ENCODE peak calls at places on chromosomes 13 and 19, in six cellular contexts. L is right lobe of liver; W is mesendoderm; V is GM10248; F is iPS DF 19.7; E is stimulated activated CD4-positive, alpha-beta T cell treated with anti-CD3 and anti-CD28 coated beads, TNF-alpha, amount 100 ng/mL, for 24 hours. I is an unnamed sample.

GRCh38 chr19:1882089-1882785 is 3.1 kb downstream of the ABHD17A start:
- DNase-seq in E (peak), L (no peak), W (no peak), F (no peak), V (no peak), I (peak)

GRCh38 chr13:76641056-76641455 is 245.1 kb downstream of the KCTD12 start:
- DNase-seq in L (no peak), E (no peak), W (no peak), F (no peak), V (no peak), I (no peak)

GRCh38 chr13:91621161-91621560 is 222.7 kb downstream of the GPC5 start:
- DNase-seq in V (no peak), L (no peak), E (no peak), F (no peak), W (no peak), I (no peak)

GRCh38 chr19:33804021-33804799 is 7.5 kb downstream of the KCTD15 start:
- DNase-seq in V (no peak), F (no peak), E (no peak), W (no peak), L (peak), I (no peak)

GRCh38 chr13:44578064-44578394 is 1.9 kb upstream of the TSC22D1 start:
- DNase-seq in E (no peak), L (no peak), W (peak), V (no peak), F (no peak), I (no peak)

GRCh38 chr13:46134961-46135522 is 30.2 kb upstream of the CPB2 start:
- DNase-seq in W (peak), L (no peak), F (peak), V (no peak), E (no peak), I (no peak)

GRCh38 chr13:110644892-110645521 is 29.7 kb downstream of the NAXD start:
- DNase-seq in E (no peak), F (peak), V (peak), W (peak), L (peak), I (no peak)

GRCh38 chr13:112814905-112815585 is 125.2 kb downstream of the ATP11A start:
- DNase-seq in V (no peak), E (no peak), F (no peak), L (no peak), W (no peak), I (no peak)

GRCh38 chr19:48961051-48961649 is 4.0 kb upstream of the FTL start:
- DNase-seq in L (no peak), F (no peak), E (no peak), W (no peak), V (no peak), I (no peak)

GRCh38 chr19:3771033-3771905 is 759 bp downstream of the RAX2 start:
- DNase-seq in F (peak), W (peak), V (no peak), E (no peak), L (no peak), I (no peak)

GRCh38 chr13:106599875-106600797 is 32.2 kb upstream of the ARGLU1 start:
- DNase-seq in F (no peak), V (no peak), W (no peak), L (no peak), E (no peak), I (no peak)

GRCh38 chr13:71290963-71291937 is 575.8 kb downstream of the DACH1 start:
- DNase-seq in L (peak), W (no peak), F (no peak), V (peak), E (no peak), I (peak)

GRCh38 chr19:30523791-30524190 is 151.6 kb downstream of the ZNF536 start:
- DNase-seq in E (no peak), V (no peak), F (no peak), W (no peak), L (no peak), I (no peak)

GRCh38 chr13:79508224-79508961 is 27.4 kb downstream of the NDFIP2 start:
- DNase-seq in F (no peak), W (peak), L (no peak), E (no peak), V (no peak), I (no peak)

GRCh38 chr19:55172741-55173140 is 6.3 kb upstream of the DNAAF3 start:
- DNase-seq in L (no peak), E (no peak), W (no peak), V (no peak), F (no peak), I (no peak)

GRCh38 chr13:110575322-110576069 is 14.0 kb upstream of the RAB20 start:
- DNase-seq in F (no peak), L (no peak), E (no peak), W (peak), V (peak), I (peak)

GRCh38 chr19:36049080-36049698 is 4.9 kb downstream of the THAP8 start:
- DNase-seq in L (no peak), E (no peak), W (no peak), V (no peak), F (no peak), I (no peak)

GRCh38 chr13:41456768-41457588 is at the start of gene RGCC:
- DNase-seq in V (peak), F (no peak), E (peak), L (peak), W (peak), I (peak)

GRCh38 chr19:1914826-1915341 is 9.7 kb downstream of the ADAT3 start:
- DNase-seq in V (no peak), E (no peak), L (no peak), F (no peak), W (no peak), I (no peak)

GRCh38 chr13:29746167-29746677 is 104.2 kb downstream of the UBL3 start:
- DNase-seq in E (no peak), L (no peak), W (no peak), F (no peak), V (no peak), I (no peak)